ENCODE peak calls at places on chromosomes 13 and 19, in ten cellular contexts. U is stimulated activated CD4-positive, alpha-beta T cell treated with anti-CD3 and anti-CD28 coated beads, Interleukin-4, amount 100 ng/mL, for 48 hours; I is EL; N is HT-29; Y is NCI-H2029 treated with DMSO at 0.1 percent for 48 hours; C is astrocyte of the hippocampus; X is dermis microvascular lymphatic vessel endothelial cell; J is CD8-positive, alpha-beta memory T cell; P is posterior cingulate gyrus; O is T-helper 2 cell. Q is an unnamed sample.

GRCh38 chr13:61383101-61383500 is 32.5 kb downstream of the PCDH20 start:
- DNase-seq in X (no peak), J (no peak), N (no peak), P (no peak), Y (no peak), I (no peak), O (no peak), U (no peak), C (no peak), Q (no peak)

GRCh38 chr13:113216165-113217056 is 7.0 kb downstream of the CUL4A start:
- DNase-seq in U (no peak), Y (peak), I (peak), O (no peak), X (no peak), N (peak), P (no peak), C (peak), J (no peak), Q (no peak)

GRCh38 chr13:109212630-109213029 is 573.8 kb downstream of the IRS2 start:
- DNase-seq in I (no peak), Y (no peak), J (no peak), P (no peak), O (no peak), N (no peak), U (no peak), C (peak), X (no peak), Q (no peak)

GRCh38 chr19:54339646-54340358 is 840 bp upstream of the LILRA4 start:
- DNase-seq in P (no peak), U (no peak), X (no peak), I (no peak), J (no peak), C (no peak), Y (no peak), N (no peak), O (no peak), Q (no peak)

GRCh38 chr13:99331881-99332293 is 24.7 kb upstream of the GPR183 start:
- DNase-seq in J (no peak), Y (peak), P (no peak), U (no peak), C (peak), I (no peak), X (no peak), O (no peak), N (no peak), Q (peak)

GRCh38 chr13:43572601-43573360 is 214.0 kb downstream of the ENOX1 start:
- DNase-seq in X (no peak), P (no peak), C (peak), O (no peak), J (no peak), I (peak), U (no peak), N (no peak), Y (no peak), Q (no peak)

GRCh38 chr13:95133498-95133897 is 167.8 kb downstream of the ABCC4 start:
- DNase-seq in P (no peak), X (no peak), I (no peak), O (no peak), U (no peak), J (no peak), Y (no peak), C (no peak), N (no peak), Q (no peak)

GRCh38 chr19:2291185-2291751 is 9.3 kb upstream of the PEAK3 start:
- DNase-seq in C (peak), N (no peak), O (no peak), I (no peak), P (peak), Y (no peak), X (no peak), J (no peak), U (no peak), Q (no peak)

GRCh38 chr19:33461256-33462111 is 60.1 kb downstream of the PEPD start:
- DNase-seq in X (no peak), C (no peak), U (no peak), I (no peak), J (no peak), P (peak), Y (no peak), O (no peak), N (no peak), Q (no peak)

GRCh38 chr13:21328836-21329477 is 130.1 kb downstream of the ZDHHC20 start:
- DNase-seq in N (no peak), J (no peak), X (no peak), Y (no peak), O (no peak), P (no peak), U (no peak), C (no peak), I (no peak), Q (no peak)

GRCh38 chr19:32404939-32405430 is 585 bp upstream of the DPY19L3 start:
- DNase-seq in P (peak), J (peak), C (peak), I (no peak), X (peak), Y (no peak), O (no peak), U (peak), N (peak), Q (no peak)

GRCh38 chr13:27621366-27622101 is at the start of gene POLR1D:
- DNase-seq in U (peak), N (peak), P (peak), O (peak), I (peak), J (peak), Y (peak), C (peak), X (no peak), Q (peak)

GRCh38 chr13:20258208-20258962 is 26.3 kb upstream of the GJB6 start:
- DNase-seq in P (no peak), N (no peak), U (no peak), X (no peak), J (no peak), C (no peak), I (no peak), Y (no peak), O (no peak), Q (no peak)

GRCh38 chr13:99031725-99032298 is 53.9 kb upstream of the DOCK9 start:
- DNase-seq in P (no peak), N (no peak), U (no peak), C (no peak), Y (no peak), O (no peak), J (no peak), X (no peak), I (no peak), Q (no peak)

GRCh38 chr13:97875218-97875617 is 78.3 kb upstream of the IPO5 start:
- DNase-seq in O (no peak), I (no peak), Y (no peak), N (no peak), U (no peak), J (no peak), P (no peak), X (no peak), C (no peak), Q (no peak)

GRCh38 chr13:64414381-64414780 is 2815.8 kb downstream of the PCDH9 start:
- DNase-seq in I (no peak), P (no peak), Y (no peak), U (no peak), X (no peak), N (no peak), C (no peak), J (no peak), O (no peak), Q (no peak)

GRCh38 chr13:40651866-40652587 is 14.4 kb downstream of the FOXO1 start:
- DNase-seq in P (no peak), C (no peak), J (no peak), U (no peak), O (no peak), X (no peak), N (no peak), Y (no peak), I (no peak), Q (no peak)

GRCh38 chr13:75486146-75486545 is 4.2 kb upstream of the TBC1D4 start:
- DNase-seq in U (no peak), I (no peak), X (no peak), O (no peak), J (no peak), N (peak), Y (no peak), C (peak), P (no peak), Q (no peak)

GRCh38 chr19:56091066-56091490 is 30.0 kb downstream of the ZNF787 start:
- DNase-seq in X (no peak), J (no peak), Y (no peak), I (peak), C (peak), P (no peak), N (no peak), U (no peak), O (no peak), Q (no peak)

GRCh38 chr19:28482221-28482620 is 730.7 kb downstream of the UQCRFS1 start:
- DNase-seq in P (no peak), Y (no peak), X (no peak), J (no peak), U (no peak), I (no peak), C (peak), N (no peak), O (no peak), Q (no peak)

GRCh38 chr13:52374389-52374788 is 31.6 kb downstream of the THSD1 start:
- DNase-seq in X (peak), Y (no peak), J (no peak), U (no peak), I (no peak), N (no peak), O (no peak), C (no peak), P (no peak), Q (no peak)

GRCh38 chr19:16198363-16198636 is 589 bp downstream of the AP1M1 start:
- DNase-seq in N (no peak), J (no peak), O (no peak), I (no peak), C (no peak), X (no peak), Y (no peak), P (no peak), U (no peak), Q (no peak)

GRCh38 chr19:50313812-50314536 is 15.2 kb downstream of the KCNC3 start:
- DNase-seq in Y (no peak), X (no peak), U (no peak), P (no peak), O (no peak), N (no peak), I (no peak), J (no peak), C (no peak), Q (no peak)

GRCh38 chr13:91351123-91351522 is 3.6 kb downstream of the MIR17HG start:
- DNase-seq in P (no peak), U (no peak), Y (no peak), C (no peak), X (no peak), N (no peak), O (no peak), I (no peak), J (no peak), Q (no peak)

GRCh38 chr13:94322925-94323324 is 156.6 kb downstream of the DCT start:
- DNase-seq in Y (no peak), C (no peak), J (no peak), P (no peak), I (no peak), O (no peak), N (no peak), X (no peak), U (no peak), Q (no peak)

GRCh38 chr13:31008400-31009115 is 76.1 kb downstream of the TEX26 start:
- DNase-seq in U (no peak), X (no peak), N (no peak), I (peak), O (no peak), Y (no peak), J (no peak), P (no peak), C (no peak), Q (no peak)

GRCh38 chr19:6613711-6614110 is 22.8 kb upstream of the CD70 start:
- DNase-seq in N (no peak), P (no peak), J (no peak), X (no peak), I (no peak), Y (no peak), O (no peak), C (no peak), U (no peak), Q (no peak)

GRCh38 chr13:79456051-79456450 is 24.9 kb upstream of the NDFIP2 start:
- DNase-seq in Y (no peak), P (no peak), J (no peak), U (no peak), N (no peak), C (no peak), I (no peak), O (no peak), X (no peak), Q (no peak)

GRCh38 chr13:23509781-23510543 is 60.2 kb upstream of the TNFRSF19 start:
- DNase-seq in U (no peak), J (no peak), N (no peak), I (peak), O (no peak), C (peak), P (no peak), Y (no peak), X (no peak), Q (no peak)

GRCh38 chr13:99218545-99218944 is 17.9 kb downstream of the UBAC2 start:
- DNase-seq in U (no peak), C (peak), Y (no peak), I (no peak), N (no peak), O (no peak), P (no peak), X (no peak), J (no peak), Q (no peak)